ENCODE peak calls at places on chromosomes 16 and 17, in six cellular contexts. One of them, this sample, is unnamed.

GRCh38 chr17:65160507-65160906 is 23.3 kb downstream of the RGS9 start:
- DNase-seq in heart right ventricle: no peak
- DNase-seq in nephron progenitor cell: no peak
- DNase-seq in sigmoid colon: no peak
- DNase-seq in dorsolateral prefrontal cortex: no peak
- DNase-seq in fibroblast of lung: no peak
- DNase-seq in this sample: no peak

GRCh38 chr16:50568187-50568830 is 20.1 kb downstream of the NKD1 start:
- DNase-seq in heart right ventricle: no peak
- DNase-seq in nephron progenitor cell: peak; percentile 57
- DNase-seq in sigmoid colon: no peak
- DNase-seq in dorsolateral prefrontal cortex: no peak
- DNase-seq in fibroblast of lung: no peak
- DNase-seq in this sample: no peak

GRCh38 chr17:45640141-45640850 is 143.8 kb upstream of the CRHR1 start:
- DNase-seq in heart right ventricle: peak; percentile 50
- DNase-seq in nephron progenitor cell: peak; percentile 90
- DNase-seq in sigmoid colon: peak; percentile 73
- DNase-seq in dorsolateral prefrontal cortex: peak; percentile 74
- DNase-seq in fibroblast of lung: peak; percentile 77
- DNase-seq in this sample: no peak

GRCh38 chr16:58026705-58027340 is 1.3 kb downstream of the MMP15 start:
- DNase-seq in heart right ventricle: no peak
- DNase-seq in nephron progenitor cell: peak; percentile 57
- DNase-seq in sigmoid colon: no peak
- DNase-seq in dorsolateral prefrontal cortex: no peak
- DNase-seq in fibroblast of lung: no peak
- DNase-seq in this sample: peak; percentile 72

GRCh38 chr17:36616391-36617029 is 15.1 kb downstream of the MRM1 start:
- DNase-seq in heart right ventricle: no peak
- DNase-seq in nephron progenitor cell: no peak
- DNase-seq in sigmoid colon: no peak
- DNase-seq in dorsolateral prefrontal cortex: no peak
- DNase-seq in fibroblast of lung: no peak
- DNase-seq in this sample: no peak

GRCh38 chr16:23504453-23505179 is 5.7 kb downstream of the GGA2 start:
- DNase-seq in heart right ventricle: peak; percentile 16
- DNase-seq in nephron progenitor cell: no peak
- DNase-seq in sigmoid colon: peak; percentile 76
- DNase-seq in dorsolateral prefrontal cortex: peak; percentile 59
- DNase-seq in fibroblast of lung: peak; percentile 86
- DNase-seq in this sample: peak; percentile 30

GRCh38 chr16:3482659-3483241 is 12.5 kb downstream of the C16orf90 start:
- DNase-seq in heart right ventricle: no peak
- DNase-seq in nephron progenitor cell: no peak
- DNase-seq in sigmoid colon: no peak
- DNase-seq in dorsolateral prefrontal cortex: no peak
- DNase-seq in fibroblast of lung: no peak
- DNase-seq in this sample: no peak

GRCh38 chr17:50641339-50641725 is 6.7 kb downstream of the ABCC3 start:
- DNase-seq in heart right ventricle: no peak
- DNase-seq in nephron progenitor cell: no peak
- DNase-seq in sigmoid colon: no peak
- DNase-seq in dorsolateral prefrontal cortex: no peak
- DNase-seq in fibroblast of lung: no peak
- DNase-seq in this sample: no peak

GRCh38 chr17:4934173-4934979 is 2.3 kb downstream of the GP1BA start:
- DNase-seq in heart right ventricle: no peak
- DNase-seq in nephron progenitor cell: peak; percentile 35
- DNase-seq in sigmoid colon: no peak
- DNase-seq in dorsolateral prefrontal cortex: no peak
- DNase-seq in fibroblast of lung: peak; percentile 39
- DNase-seq in this sample: peak; percentile 57

GRCh38 chr17:51128089-51128488 is 7.4 kb upstream of the SPAG9 start:
- DNase-seq in heart right ventricle: no peak
- DNase-seq in nephron progenitor cell: no peak
- DNase-seq in sigmoid colon: no peak
- DNase-seq in dorsolateral prefrontal cortex: no peak
- DNase-seq in fibroblast of lung: peak; percentile 28
- DNase-seq in this sample: no peak

GRCh38 chr16:88347656-88348376 is 34.9 kb upstream of the ZNF469 start:
- DNase-seq in heart right ventricle: no peak
- DNase-seq in nephron progenitor cell: no peak
- DNase-seq in sigmoid colon: peak; percentile 44
- DNase-seq in dorsolateral prefrontal cortex: no peak
- DNase-seq in fibroblast of lung: no peak
- DNase-seq in this sample: peak; percentile 13

GRCh38 chr17:12098568-12098967 is 77.9 kb downstream of the MAP2K4 start:
- DNase-seq in heart right ventricle: no peak
- DNase-seq in nephron progenitor cell: no peak
- DNase-seq in sigmoid colon: no peak
- DNase-seq in dorsolateral prefrontal cortex: no peak
- DNase-seq in fibroblast of lung: no peak
- DNase-seq in this sample: no peak

GRCh38 chr17:82201498-82201910 is 11.1 kb downstream of the CCDC57 start:
- DNase-seq in heart right ventricle: no peak
- DNase-seq in nephron progenitor cell: no peak
- DNase-seq in sigmoid colon: no peak
- DNase-seq in dorsolateral prefrontal cortex: no peak
- DNase-seq in fibroblast of lung: no peak
- DNase-seq in this sample: no peak

GRCh38 chr17:81867123-81867951 is 3.8 kb downstream of the ARHGDIA start:
- DNase-seq in heart right ventricle: no peak
- DNase-seq in nephron progenitor cell: no peak
- DNase-seq in sigmoid colon: no peak
- DNase-seq in dorsolateral prefrontal cortex: no peak
- DNase-seq in fibroblast of lung: peak; percentile 61
- DNase-seq in this sample: peak; percentile 30

GRCh38 chr16:11133344-11133921 is 122.6 kb downstream of the SOCS1 start:
- DNase-seq in heart right ventricle: peak; percentile 81
- DNase-seq in nephron progenitor cell: no peak
- DNase-seq in sigmoid colon: peak; percentile 95
- DNase-seq in dorsolateral prefrontal cortex: no peak
- DNase-seq in fibroblast of lung: peak; percentile 96
- DNase-seq in this sample: no peak

GRCh38 chr17:28552201-28552999 is at the start of gene UNC119:
- DNase-seq in heart right ventricle: peak; percentile 67
- DNase-seq in nephron progenitor cell: peak; percentile 90
- DNase-seq in sigmoid colon: peak; percentile 82
- DNase-seq in dorsolateral prefrontal cortex: peak; percentile 74
- DNase-seq in fibroblast of lung: peak; percentile 55
- DNase-seq in this sample: peak; percentile 91

GRCh38 chr17:48125829-48126612 is 18.5 kb downstream of the SNX11 start:
- DNase-seq in heart right ventricle: no peak
- DNase-seq in nephron progenitor cell: no peak
- DNase-seq in sigmoid colon: no peak
- DNase-seq in dorsolateral prefrontal cortex: no peak
- DNase-seq in fibroblast of lung: no peak
- DNase-seq in this sample: no peak

GRCh38 chr16:50862818-50863672 is 121.2 kb downstream of the CYLD start:
- DNase-seq in heart right ventricle: no peak
- DNase-seq in nephron progenitor cell: no peak
- DNase-seq in sigmoid colon: no peak
- DNase-seq in dorsolateral prefrontal cortex: peak; percentile 63
- DNase-seq in fibroblast of lung: no peak
- DNase-seq in this sample: no peak

GRCh38 chr17:55727275-55727674 is 4.6 kb upstream of the TMEM100 start:
- DNase-seq in heart right ventricle: no peak
- DNase-seq in nephron progenitor cell: no peak
- DNase-seq in sigmoid colon: no peak
- DNase-seq in dorsolateral prefrontal cortex: no peak
- DNase-seq in fibroblast of lung: no peak
- DNase-seq in this sample: no peak

GRCh38 chr16:83969771-83970429 is 1.9 kb downstream of the NECAB2 start:
- DNase-seq in heart right ventricle: no peak
- DNase-seq in nephron progenitor cell: no peak
- DNase-seq in sigmoid colon: no peak
- DNase-seq in dorsolateral prefrontal cortex: no peak
- DNase-seq in fibroblast of lung: no peak
- DNase-seq in this sample: no peak

GRCh38 chr17:83151442-83152220 is 72.2 kb downstream of the METRNL start:
- DNase-seq in heart right ventricle: no peak
- DNase-seq in nephron progenitor cell: no peak
- DNase-seq in sigmoid colon: peak; percentile 63
- DNase-seq in dorsolateral prefrontal cortex: no peak
- DNase-seq in fibroblast of lung: peak; percentile 7
- DNase-seq in this sample: no peak

GRCh38 chr17:64974750-64975317 is 55.6 kb upstream of the LRRC37A3 start:
- DNase-seq in heart right ventricle: no peak
- DNase-seq in nephron progenitor cell: no peak
- DNase-seq in sigmoid colon: no peak
- DNase-seq in dorsolateral prefrontal cortex: no peak
- DNase-seq in fibroblast of lung: no peak
- DNase-seq in this sample: no peak

GRCh38 chr16:88368994-88369393 is 13.8 kb upstream of the ZNF469 start:
- DNase-seq in heart right ventricle: no peak
- DNase-seq in nephron progenitor cell: peak; percentile 0
- DNase-seq in sigmoid colon: no peak
- DNase-seq in dorsolateral prefrontal cortex: no peak
- DNase-seq in fibroblast of lung: no peak
- DNase-seq in this sample: no peak

GRCh38 chr17:39173539-39174274 is 7.7 kb upstream of the ARL5C start:
- DNase-seq in heart right ventricle: no peak
- DNase-seq in nephron progenitor cell: no peak
- DNase-seq in sigmoid colon: no peak
- DNase-seq in dorsolateral prefrontal cortex: no peak
- DNase-seq in fibroblast of lung: no peak
- DNase-seq in this sample: no peak

GRCh38 chr16:17748005-17748719 is 277.4 kb upstream of the XYLT1 start:
- DNase-seq in heart right ventricle: no peak
- DNase-seq in nephron progenitor cell: no peak
- DNase-seq in sigmoid colon: no peak
- DNase-seq in dorsolateral prefrontal cortex: no peak
- DNase-seq in fibroblast of lung: no peak
- DNase-seq in this sample: no peak

GRCh38 chr17:16529906-16530305 is 37.9 kb upstream of the LRRC75A start:
- DNase-seq in heart right ventricle: no peak
- DNase-seq in nephron progenitor cell: no peak
- DNase-seq in sigmoid colon: no peak
- DNase-seq in dorsolateral prefrontal cortex: no peak
- DNase-seq in fibroblast of lung: no peak
- DNase-seq in this sample: no peak

GRCh38 chr16:10668322-10669045 is 26.2 kb downstream of the TEKT5 start:
- DNase-seq in heart right ventricle: no peak
- DNase-seq in nephron progenitor cell: peak; percentile 26
- DNase-seq in sigmoid colon: no peak
- DNase-seq in dorsolateral prefrontal cortex: peak; percentile 3
- DNase-seq in fibroblast of lung: peak; percentile 3
- DNase-seq in this sample: no peak

GRCh38 chr17:57989011-57989345 is 924 bp upstream of the VEZF1 start:
- DNase-seq in heart right ventricle: peak; percentile 71
- DNase-seq in nephron progenitor cell: no peak
- DNase-seq in sigmoid colon: peak; percentile 61
- DNase-seq in dorsolateral prefrontal cortex: no peak
- DNase-seq in fibroblast of lung: peak; percentile 54
- DNase-seq in this sample: peak; percentile 50
- TF ChIP-seq CTCF in heart right ventricle: no peak
- TF ChIP-seq CTCF in nephron progenitor cell: no peak
- TF ChIP-seq CTCF in sigmoid colon: no peak
- TF ChIP-seq CTCF in dorsolateral prefrontal cortex: no peak
- TF ChIP-seq CTCF in fibroblast of lung: no peak
- TF ChIP-seq CTCF in this sample: no peak

DNA sequence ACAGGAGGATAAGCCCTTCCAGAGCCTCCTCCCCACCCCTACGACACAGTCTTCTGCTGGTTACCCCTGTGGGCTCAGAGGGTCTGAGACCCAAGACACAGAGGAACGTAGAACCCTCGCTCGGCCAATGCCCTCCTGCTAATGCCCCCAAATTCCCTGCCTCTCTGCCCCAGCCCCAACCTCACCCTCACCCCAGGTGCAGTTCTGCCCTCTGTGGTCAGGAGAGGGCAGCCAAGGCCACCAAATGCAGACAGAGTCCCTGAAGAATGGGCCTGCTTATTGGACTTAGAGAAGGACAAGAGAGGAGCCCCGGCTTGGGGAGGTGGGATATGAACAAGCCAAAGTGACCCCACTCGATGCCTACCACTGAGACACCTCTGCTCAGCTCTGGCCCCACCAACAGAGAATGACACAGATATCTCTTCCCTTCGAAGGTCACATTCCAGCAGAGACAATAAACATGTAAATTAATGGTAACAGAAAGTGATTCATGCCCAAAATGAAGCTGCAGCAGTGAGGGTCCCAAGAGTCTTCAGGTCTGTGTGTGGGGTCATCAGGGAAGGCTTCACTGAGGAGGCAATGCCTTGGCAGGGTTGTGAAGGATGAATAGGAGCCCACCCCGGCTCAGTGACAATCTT is 80.9 kb upstream of the CCL1 start:
- DNase-seq in heart right ventricle: peak; percentile 25
- DNase-seq in nephron progenitor cell: peak; percentile 23
- DNase-seq in sigmoid colon: no peak
- DNase-seq in dorsolateral prefrontal cortex: no peak
- DNase-seq in fibroblast of lung: no peak
- DNase-seq in this sample: no peak
- TF ChIP-seq CTCF in heart right ventricle: peak; percentile 42
- TF ChIP-seq CTCF in nephron progenitor cell: no peak
- TF ChIP-seq CTCF in sigmoid colon: no peak
- TF ChIP-seq CTCF in dorsolateral prefrontal cortex: peak; percentile 29
- TF ChIP-seq CTCF in fibroblast of lung: no peak
- TF ChIP-seq CTCF in this sample: no peak

GRCh38 chr17:41739661-41740352 is 5.4 kb upstream of the HAP1 start:
- DNase-seq in heart right ventricle: no peak
- DNase-seq in nephron progenitor cell: no peak
- DNase-seq in sigmoid colon: no peak
- DNase-seq in dorsolateral prefrontal cortex: no peak
- DNase-seq in fibroblast of lung: no peak
- DNase-seq in this sample: no peak
- TF ChIP-seq CTCF in heart right ventricle: no peak
- TF ChIP-seq CTCF in nephron progenitor cell: no peak
- TF ChIP-seq CTCF in sigmoid colon: no peak
- TF ChIP-seq CTCF in dorsolateral prefrontal cortex: no peak
- TF ChIP-seq CTCF in fibroblast of lung: no peak
- TF ChIP-seq CTCF in this sample: no peak

GRCh38 chr17:33239702-33240101 is 53.4 kb downstream of the ASIC2 start:
- DNase-seq in heart right ventricle: no peak
- DNase-seq in nephron progenitor cell: no peak
- DNase-seq in sigmoid colon: no peak
- DNase-seq in dorsolateral prefrontal cortex: no peak
- DNase-seq in fibroblast of lung: no peak
- DNase-seq in this sample: no peak
- TF ChIP-seq CTCF in heart right ventricle: no peak
- TF ChIP-seq CTCF in nephron progenitor cell: no peak
- TF ChIP-seq CTCF in sigmoid colon: no peak
- TF ChIP-seq CTCF in dorsolateral prefrontal cortex: no peak
- TF ChIP-seq CTCF in fibroblast of lung: no peak
- TF ChIP-seq CTCF in this sample: no peak

GRCh38 chr17:76585649-76586593 is at the start of gene ST6GALNAC2:
- DNase-seq in heart right ventricle: peak; percentile 45
- DNase-seq in nephron progenitor cell: peak; percentile 64
- DNase-seq in sigmoid colon: peak; percentile 79
- DNase-seq in dorsolateral prefrontal cortex: no peak
- DNase-seq in fibroblast of lung: peak; percentile 41
- DNase-seq in this sample: peak; percentile 77
- TF ChIP-seq CTCF in heart right ventricle: peak; percentile 48
- TF ChIP-seq CTCF in nephron progenitor cell: no peak
- TF ChIP-seq CTCF in sigmoid colon: peak; percentile 40
- TF ChIP-seq CTCF in dorsolateral prefrontal cortex: peak; percentile 35
- TF ChIP-seq CTCF in fibroblast of lung: no peak
- TF ChIP-seq CTCF in this sample: no peak

GRCh38 chr16:48911700-48912099 is 301.7 kb upstream of the N4BP1 start:
- DNase-seq in heart right ventricle: no peak
- DNase-seq in nephron progenitor cell: no peak
- DNase-seq in sigmoid colon: no peak
- DNase-seq in dorsolateral prefrontal cortex: no peak
- DNase-seq in fibroblast of lung: peak; percentile 3
- DNase-seq in this sample: no peak
- TF ChIP-seq CTCF in heart right ventricle: peak; percentile 8
- TF ChIP-seq CTCF in nephron progenitor cell: peak; percentile 18
- TF ChIP-seq CTCF in sigmoid colon: peak; percentile 26
- TF ChIP-seq CTCF in dorsolateral prefrontal cortex: no peak
- TF ChIP-seq CTCF in fibroblast of lung: no peak
- TF ChIP-seq CTCF in this sample: no peak

This sample was measured in mucosa of descending colon.